ENCODE peak calls at places on chromosomes 11 and 22, in seven cellular contexts. X is NCI-H1105 treated with DMSO at 0.1 percent for 48 hours, K is GM23338, F is NCI-H1930, N is fibroblast of pulmonary artery, U is A172, M is NCI-H1092 treated with DMSO at 0.1 percent for 48 hours. T is an unnamed sample.

GRCh38 chr11:123407996-123408597 is 22.0 kb upstream of the GRAMD1B start:
- DNase-seq in X (no peak), K (no peak), F (no peak), N (no peak), U (no peak), M (no peak), T (no peak)

GRCh38 chr22:46406349-46406748 is 70.8 kb downstream of the TRMU start:
- DNase-seq in X (no peak), K (no peak), F (no peak), N (no peak), U (no peak), M (no peak), T (no peak)

GRCh38 chr11:24556693-24557092 is 59.8 kb downstream of the LUZP2 start:
- DNase-seq in X (no peak), K (no peak), F (no peak), N (no peak), U (no peak), M (no peak), T (no peak)

GRCh38 chr11:75815345-75815983 is 454 bp downstream of the UVRAG start:
- DNase-seq in X (peak; percentile 40), K (peak; percentile 78), F (no peak), N (peak; percentile 42), U (peak; percentile 42), M (peak; percentile 75), T (peak; percentile 47)

GRCh38 chr11:95135155-95135554 is 45.5 kb downstream of the ENDOD1 start:
- DNase-seq in X (peak; percentile 53), K (no peak), F (no peak), N (no peak), U (no peak), M (no peak), T (no peak)

GRCh38 chr11:3167143-3168119 is 2.3 kb upstream of the OSBPL5 start:
- DNase-seq in X (no peak), K (no peak), F (no peak), N (no peak), U (no peak), M (no peak), T (no peak)

GRCh38 chr11:45105233-45105992 is 41.0 kb upstream of the PRDM11 start:
- DNase-seq in X (peak; percentile 78), K (peak; percentile 93), F (peak; percentile 68), N (peak; percentile 80), U (peak; percentile 65), M (peak; percentile 75), T (peak; percentile 56)

GRCh38 chr11:30172872-30173271 is 57.9 kb upstream of the FSHB start:
- DNase-seq in X (no peak), K (no peak), F (no peak), N (peak; percentile 78), U (no peak), M (no peak), T (peak; percentile 28)

GRCh38 chr22:46484861-46485595 is 52.4 kb downstream of the CELSR1 start:
- DNase-seq in X (no peak), K (no peak), F (no peak), N (no peak), U (no peak), M (no peak), T (peak; percentile 32)

GRCh38 chr11:60818057-60818456 is 23.9 kb upstream of the CCDC86 start:
- DNase-seq in X (no peak), K (no peak), F (no peak), N (no peak), U (no peak), M (no peak), T (no peak)

GRCh38 chr22:37000676-37001534 is 18.3 kb downstream of the TST start:
- DNase-seq in X (no peak), K (no peak), F (no peak), N (no peak), U (no peak), M (no peak), T (no peak)

GRCh38 chr11:102763440-102763839 is 17.0 kb downstream of the MMP10 start:
- DNase-seq in X (no peak), K (no peak), F (no peak), N (no peak), U (peak; percentile 29), M (no peak), T (no peak)

GRCh38 chr22:43851058-43851978 is 11.0 kb downstream of the SULT4A1 start:
- DNase-seq in X (no peak), K (no peak), F (no peak), N (no peak), U (no peak), M (no peak), T (no peak)

GRCh38 chr11:13440100-13440855 is 22.7 kb downstream of the BTBD10 start:
- DNase-seq in X (peak; percentile 4), K (peak; percentile 54), F (no peak), N (peak; percentile 96), U (peak; percentile 89), M (no peak), T (peak; percentile 96)

T was measured in iris pigment epithelial cell.